ENCODE peak calls at places on chromosomes 5 and 9, in five cellular contexts. N is thoracic aorta, B is aorta, A is breast epithelium, U is right atrium auricular region. P is an unnamed sample.

GRCh38 chr5:154215531-154215930 is 25.0 kb downstream of the GALNT10 start:
- DNase-seq in U (no peak), B (no peak), A (no peak), N (no peak), P (no peak)

GRCh38 chr5:179422213-179422839 is 77.1 kb upstream of the ADAMTS2 start:
- DNase-seq in N (no peak), U (no peak), A (no peak), B (no peak), P (no peak)

GRCh38 chr9:93930070-93930469 is 25.1 kb downstream of the BARX1 start:
- DNase-seq in A (no peak), B (no peak), N (no peak), U (no peak), P (no peak)

GRCh38 chr5:38922199-38922598 is 76.4 kb downstream of the OSMR start:
- DNase-seq in A (no peak), U (no peak), B (no peak), N (no peak), P (no peak)

GRCh38 chr9:14263707-14264483 is 50.0 kb downstream of the NFIB start:
- DNase-seq in U (no peak), A (no peak), N (no peak), B (no peak), P (no peak)

GRCh38 chr5:91787718-91788117 is 404.6 kb upstream of the ARRDC3 start:
- DNase-seq in A (no peak), U (no peak), N (no peak), B (no peak), P (no peak)

GRCh38 chr5:122967625-122968024 is 68.9 kb downstream of the PPIC start:
- DNase-seq in A (no peak), N (no peak), B (no peak), U (no peak), P (no peak)

GRCh38 chr5:2156358-2157059 is 273.8 kb upstream of the IRX4 start:
- DNase-seq in B (peak; percentile 24), U (no peak), N (no peak), A (no peak), P (peak; percentile 31)

GRCh38 chr5:142686210-142686734 is 382 bp upstream of the FGF1 start:
- DNase-seq in U (no peak), B (peak; percentile 77), A (peak; percentile 67), N (no peak), P (no peak)

GRCh38 chr5:66796306-66797292 is 200.4 kb downstream of the MAST4 start:
- DNase-seq in A (no peak), U (no peak), B (no peak), N (no peak), P (no peak)

GRCh38 chr9:93952784-93953491 is 2.2 kb downstream of the BARX1 start:
- DNase-seq in B (no peak), A (no peak), N (no peak), U (no peak), P (no peak)

GRCh38 chr9:97847474-97848236 is 5.4 kb upstream of the FOXE1 start:
- DNase-seq in A (no peak), U (no peak), B (no peak), N (no peak), P (no peak)

GRCh38 chr9:17637229-17637628 is 58.4 kb downstream of the SH3GL2 start:
- DNase-seq in U (no peak), A (no peak), B (no peak), N (no peak), P (no peak)

GRCh38 chr5:87004101-87004500 is 263.6 kb upstream of the RASA1 start:
- DNase-seq in U (no peak), B (no peak), N (no peak), A (no peak), P (no peak)

GRCh38 chr5:83255268-83255667 is 177.9 kb downstream of the XRCC4 start:
- DNase-seq in N (no peak), U (no peak), A (no peak), B (no peak), P (no peak)

GRCh38 chr9:2765250-2765880 is 48.1 kb downstream of the KCNV2 start:
- DNase-seq in B (no peak), A (no peak), N (no peak), U (no peak), P (no peak)

GRCh38 chr9:107239474-107239873 is 43.6 kb upstream of the RAD23B start:
- DNase-seq in A (no peak), N (no peak), U (no peak), B (no peak), P (no peak)

GRCh38 chr9:36731576-36731975 is 158.9 kb downstream of the MELK start:
- DNase-seq in A (no peak), U (no peak), B (no peak), N (no peak), P (no peak)

GRCh38 chr5:95317085-95317484 is 32.2 kb upstream of the MCTP1 start:
- DNase-seq in A (no peak), U (no peak), B (no peak), N (no peak), P (no peak)

GRCh38 chr5:27325513-27325912 is 287.1 kb upstream of the CDH9 start:
- DNase-seq in A (no peak), N (no peak), U (no peak), B (no peak), P (no peak)

GRCh38 chr5:107011530-107012115 is 659.1 kb downstream of the EFNA5 start:
- DNase-seq in B (no peak), U (no peak), A (no peak), N (no peak), P (no peak)

GRCh38 chr9:96065482-96066251 is 190.2 kb downstream of the ERCC6L2 start:
- DNase-seq in N (no peak), U (no peak), B (no peak), A (no peak), P (no peak)

GRCh38 chr9:130895038-130895437 is 1.6 kb downstream of the QRFP start:
- DNase-seq in N (no peak), A (no peak), B (no peak), U (no peak), P (no peak)

GRCh38 chr5:104170906-104171305 is 608.3 kb upstream of the NUDT12 start:
- DNase-seq in A (no peak), U (no peak), B (no peak), N (no peak), P (no peak)

GRCh38 chr9:114037961-114038723 is 40.0 kb downstream of the AMBP start:
- DNase-seq in U (peak; percentile 50), A (peak; percentile 14), B (no peak), N (no peak), P (peak; percentile 60)

GRCh38 chr5:41856644-41857491 is 13.4 kb downstream of the OXCT1 start:
- DNase-seq in N (no peak), B (no peak), A (no peak), U (no peak), P (no peak)

DNA sequence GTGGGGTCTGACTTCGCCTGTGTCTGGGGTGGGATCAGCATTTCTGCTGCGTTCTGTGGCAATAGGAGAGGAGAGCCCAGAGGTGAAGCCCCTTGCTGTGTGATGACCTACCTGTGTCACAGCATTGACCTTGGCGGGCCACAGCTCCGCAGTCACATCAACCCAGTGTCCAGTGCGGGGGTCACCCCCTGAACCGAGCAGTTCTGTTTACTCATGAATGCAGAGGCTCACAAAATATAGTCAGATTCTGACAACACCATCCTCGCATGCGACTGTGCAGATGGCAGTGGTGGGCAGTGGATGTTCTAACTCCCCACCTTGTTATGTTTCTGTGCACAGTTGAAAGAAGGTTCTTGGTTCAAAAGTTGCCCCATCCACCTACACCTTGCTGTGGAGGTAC is 100.1 kb downstream of the ADAMTS16 start:
- DNase-seq in N (no peak), B (no peak), U (no peak), A (no peak), P (no peak)
- H3K36me3 ChIP-seq in N (no peaks in the 10 kb centered on the region), B (no peaks in the 10 kb centered on the region), U (no peaks in the 10 kb centered on the region), A (no peaks in the 10 kb centered on the region), P (no peaks in the 10 kb centered on the region)

DNA sequence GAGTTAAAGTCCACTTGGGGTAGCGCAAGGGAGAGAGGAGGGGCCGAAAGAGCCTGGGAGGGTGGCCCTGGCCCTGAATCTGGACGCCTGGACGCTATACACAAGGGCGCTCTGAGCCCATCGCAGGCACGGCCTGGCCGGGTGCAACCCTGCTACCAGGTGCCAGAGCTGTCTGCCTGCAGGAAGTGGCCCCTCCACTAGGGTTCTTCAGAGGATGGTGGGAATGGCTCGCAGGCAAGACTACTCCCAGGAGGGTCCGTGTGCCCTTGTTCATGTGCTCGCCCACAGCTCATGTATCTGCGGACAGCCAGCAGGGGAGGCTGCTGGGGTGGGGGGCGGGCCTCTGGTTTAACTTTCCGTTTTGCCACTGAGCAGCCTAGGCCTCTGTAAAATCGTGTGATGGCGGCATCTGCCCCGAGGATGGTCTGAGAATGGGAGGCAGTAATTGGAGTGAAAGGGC is 1.4 kb upstream of the NKD2 start:
- DNase-seq in N (no peak), B (peak; percentile 45), U (peak; percentile 55), A (peak; percentile 8), P (peak; percentile 48)
- H3K27me3 ChIP-seq in N (peaks cover 6% of the 10 kb centered on the region), B (no peaks in the 10 kb centered on the region), U (no peaks in the 10 kb centered on the region), A (peaks cover 13% of the 10 kb centered on the region), P (peaks cover 54% of the 10 kb centered on the region)

DNA sequence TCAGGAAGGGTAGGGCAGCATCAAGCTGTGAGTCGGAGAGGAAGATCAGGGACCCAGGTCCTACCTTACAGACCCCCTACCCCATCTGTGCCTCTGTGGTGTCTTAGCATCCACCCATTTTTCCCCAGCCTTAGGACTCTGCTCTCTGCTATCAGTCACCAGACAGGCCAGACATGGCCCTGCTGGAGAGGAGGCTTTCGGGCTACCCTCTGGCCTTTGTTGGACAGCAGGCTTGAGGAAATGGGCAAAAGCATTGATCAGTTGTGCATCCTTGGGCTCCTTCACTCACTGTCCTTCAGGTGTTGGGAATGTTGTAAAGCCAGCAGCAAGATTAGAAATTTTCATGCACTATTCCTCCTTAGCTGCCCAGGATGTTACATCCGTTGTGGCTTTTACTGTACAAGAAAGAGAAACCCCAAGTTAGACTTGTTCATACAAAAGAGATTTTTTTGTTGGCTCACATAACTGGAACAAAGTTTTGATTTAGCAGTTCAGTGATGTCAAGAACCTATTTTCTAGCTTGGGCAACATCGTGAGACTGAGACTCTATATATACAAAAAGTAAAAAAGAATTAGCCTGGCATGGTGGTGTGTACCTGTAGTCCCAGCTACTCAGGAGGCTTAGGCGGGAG is 17.4 kb upstream of the TNFAIP8 start:
- DNase-seq in N (no peak), A (no peak), B (no peak), U (no peak), P (no peak)
- H3K27ac ChIP-seq in N (no peak overlapping the region), A (no peak overlapping the region), B (no peak overlapping the region), U (no peak overlapping the region), P (peak overlapping the region; percentile 91)

DNA sequence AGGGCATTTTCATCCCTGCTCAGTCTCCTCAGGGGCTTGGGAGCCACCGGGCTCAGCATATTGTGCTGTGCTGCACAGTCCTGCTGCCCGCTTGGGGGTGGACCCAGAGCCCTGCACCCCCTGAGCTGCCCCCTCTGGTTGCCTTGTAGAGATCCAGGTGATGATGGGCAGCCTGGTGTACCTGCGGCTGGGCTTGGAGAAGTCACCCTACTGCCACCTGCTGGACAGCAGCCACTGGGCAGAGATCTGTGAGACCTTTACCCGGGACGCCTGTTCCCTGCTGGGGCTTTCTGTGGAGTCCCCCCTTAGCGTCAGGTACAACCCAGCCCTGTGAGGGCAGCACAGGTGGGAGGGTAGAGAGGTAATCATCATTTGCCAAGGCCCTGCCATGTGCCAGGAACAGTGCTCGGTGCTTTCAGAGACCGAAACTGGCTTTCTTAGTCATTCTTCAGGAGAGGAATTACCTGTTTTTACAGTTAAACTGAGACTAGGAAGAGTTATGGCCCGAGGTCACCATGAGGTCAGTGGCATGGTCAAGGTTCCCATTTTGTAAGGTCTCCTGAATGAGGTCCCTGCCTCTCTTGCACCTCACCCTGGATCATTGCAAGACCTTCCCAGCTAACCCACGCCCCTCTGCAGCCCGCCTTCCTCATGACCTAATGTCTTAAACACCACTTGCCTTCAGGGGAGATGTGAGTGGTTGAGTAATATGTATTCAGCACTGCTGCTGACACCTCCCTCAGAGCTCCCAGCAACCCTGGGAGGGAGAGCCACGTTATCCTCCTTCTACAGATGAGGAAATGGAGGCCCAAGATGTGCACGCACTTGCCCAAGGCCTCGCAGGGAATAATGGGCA is 7.5 kb downstream of the NHP2 start:
- DNase-seq in A (peak; percentile 76), B (peak; percentile 82), U (no peak), N (no peak), P (peak; percentile 90)
- H3K36me3 ChIP-seq in A (peaks cover 19% of the 10 kb centered on the region), B (peaks cover 8% of the 10 kb centered on the region), U (peaks cover 86% of the 10 kb centered on the region), N (peaks cover 72% of the 10 kb centered on the region), P (peaks cover 76% of the 10 kb centered on the region)

P was measured in spleen.